ENCODE peak calls at places on chromosomes 5 and 9, in six cellular contexts. K, I, C, O, W and A are unnamed samples.

GRCh38 chr5:115419794-115420585 is 123.5 kb upstream of the CCDC112 start:
- ATAC-seq in K (peak), I (no peak), C (no peak), O (peak), W (no peak), A (peak)

GRCh38 chr9:81588148-81588874 is 101.0 kb downstream of the TLE1 start:
- ATAC-seq in K (peak), I (no peak), C (no peak), O (peak), W (no peak), A (peak)

GRCh38 chr9:122118343-122119165 is 25.4 kb upstream of the TTLL11 start:
- ATAC-seq in K (no peak), I (no peak), C (no peak), O (no peak), W (no peak), A (no peak)

GRCh38 chr5:31614147-31615030 is 24.5 kb upstream of the PDZD2 start:
- ATAC-seq in K (peak), I (no peak), C (no peak), O (peak), W (no peak), A (no peak)

GRCh38 chr9:123174887-123175518 is 93.4 kb downstream of the STRBP start:
- ATAC-seq in K (no peak), I (no peak), C (no peak), O (no peak), W (no peak), A (peak)

GRCh38 chr9:136604823-136605525 is 57.7 kb upstream of the EGFL7 start:
- ATAC-seq in K (no peak), I (no peak), C (no peak), O (no peak), W (no peak), A (peak)

GRCh38 chr9:85212887-85213286 is 528.9 kb downstream of the AGTPBP1 start:
- ATAC-seq in K (no peak), I (no peak), C (no peak), O (no peak), W (peak), A (peak)

GRCh38 chr5:109707531-109707930 is 17.8 kb downstream of the MAN2A1 start:
- ATAC-seq in K (no peak), I (peak), C (no peak), O (no peak), W (no peak), A (no peak)

GRCh38 chr9:26462213-26462612 is 430.4 kb downstream of the CAAP1 start:
- ATAC-seq in K (no peak), I (no peak), C (no peak), O (no peak), W (no peak), A (no peak)

GRCh38 chr9:23746317-23746716 is 79.7 kb downstream of the ELAVL2 start:
- ATAC-seq in K (no peak), I (no peak), C (no peak), O (no peak), W (no peak), A (no peak)

GRCh38 chr5:137641148-137641547 is 94.7 kb downstream of the KLHL3 start:
- ATAC-seq in K (no peak), I (no peak), C (no peak), O (peak), W (no peak), A (no peak)

GRCh38 chr9:136975624-136976023 is 1.7 kb upstream of the PTGDS start:
- ATAC-seq in K (no peak), I (peak), C (no peak), O (no peak), W (peak), A (peak)

GRCh38 chr5:166576323-166576722 is 1715.1 kb upstream of the WWC1 start:
- ATAC-seq in K (no peak), I (no peak), C (no peak), O (no peak), W (no peak), A (no peak)

GRCh38 chr5:127571732-127572131 is 54.3 kb downstream of the PRRC1 start:
- ATAC-seq in K (no peak), I (no peak), C (no peak), O (no peak), W (no peak), A (no peak)